ENCODE peak calls at places on chromosomes 12 and 14, in four cellular contexts. One of them, this sample, is unnamed.
A peak's percentile ranks its signal among the peaks of the same experiment; 100 is the strongest.

GRCh38 chr12:104863549-104863948 is 94.5 kb downstream of the SLC41A2 start:
- DNase-seq in Karpas-422: no peak
- DNase-seq in tibial artery: no peak
- DNase-seq in aorta: no peak
- DNase-seq in this sample: no peak

GRCh38 chr12:14256555-14257169 is 108.8 kb upstream of the ATF7IP start:
- DNase-seq in Karpas-422: peak; percentile 96
- DNase-seq in tibial artery: peak; percentile 86
- DNase-seq in aorta: peak; percentile 89
- DNase-seq in this sample: peak; percentile 75

GRCh38 chr12:25792031-25792430 is 166.5 kb upstream of the RASSF8 start:
- DNase-seq in Karpas-422: no peak
- DNase-seq in tibial artery: no peak
- DNase-seq in aorta: no peak
- DNase-seq in this sample: no peak

GRCh38 chr14:96584199-96584906 is 82.2 kb downstream of the PAPOLA start:
- DNase-seq in Karpas-422: peak; percentile 93
- DNase-seq in tibial artery: no peak
- DNase-seq in aorta: no peak
- DNase-seq in this sample: peak; percentile 12

GRCh38 chr12:30546121-30546520 is 149.5 kb downstream of the IPO8 start:
- DNase-seq in Karpas-422: no peak
- DNase-seq in tibial artery: no peak
- DNase-seq in aorta: no peak
- DNase-seq in this sample: no peak

GRCh38 chr12:92547906-92548305 is 154.9 kb upstream of the PLEKHG7 start:
- DNase-seq in Karpas-422: no peak
- DNase-seq in tibial artery: no peak
- DNase-seq in aorta: no peak
- DNase-seq in this sample: no peak

GRCh38 chr14:96410119-96410518 is 18.2 kb downstream of the AK7 start:
- DNase-seq in Karpas-422: no peak
- DNase-seq in tibial artery: no peak
- DNase-seq in aorta: no peak
- DNase-seq in this sample: no peak

GRCh38 chr14:95156765-95157194 is 549 bp downstream of the DICER1 start:
- DNase-seq in Karpas-422: peak; percentile 79
- DNase-seq in tibial artery: peak; percentile 77
- DNase-seq in aorta: peak; percentile 52
- DNase-seq in this sample: no peak

GRCh38 chr14:71179046-71179445 is 271.8 kb downstream of the PCNX1 start:
- DNase-seq in Karpas-422: no peak
- DNase-seq in tibial artery: no peak
- DNase-seq in aorta: no peak
- DNase-seq in this sample: no peak

GRCh38 chr12:84508943-84509342 is 403.7 kb downstream of the SLC6A15 start:
- DNase-seq in Karpas-422: no peak
- DNase-seq in tibial artery: no peak
- DNase-seq in aorta: no peak
- DNase-seq in this sample: no peak

GRCh38 chr12:31582155-31582554 is 8.8 kb downstream of the DENND5B start:
- DNase-seq in Karpas-422: no peak
- DNase-seq in tibial artery: no peak
- DNase-seq in aorta: no peak
- DNase-seq in this sample: no peak

GRCh38 chr12:45762185-45763110 is 32.9 kb downstream of the ARID2 start:
- DNase-seq in Karpas-422: peak; percentile 75
- DNase-seq in tibial artery: no peak
- DNase-seq in aorta: no peak
- DNase-seq in this sample: peak; percentile 18

GRCh38 chr12:27564612-27565213 is 40.7 kb downstream of the PPFIBP1 start:
- DNase-seq in Karpas-422: no peak
- DNase-seq in tibial artery: no peak
- DNase-seq in aorta: no peak
- DNase-seq in this sample: no peak

GRCh38 chr14:41668346-41668745 is 61.7 kb downstream of the LRFN5 start:
- DNase-seq in Karpas-422: no peak
- DNase-seq in tibial artery: no peak
- DNase-seq in aorta: no peak
- DNase-seq in this sample: no peak

GRCh38 chr12:67681941-67682340 is 33.4 kb downstream of the DYRK2 start:
- DNase-seq in Karpas-422: no peak
- DNase-seq in tibial artery: no peak
- DNase-seq in aorta: no peak
- DNase-seq in this sample: no peak

GRCh38 chr12:20507711-20508110 is 139.4 kb downstream of the PDE3A start:
- DNase-seq in Karpas-422: no peak
- DNase-seq in tibial artery: no peak
- DNase-seq in aorta: no peak
- DNase-seq in this sample: no peak

GRCh38 chr12:110247340-110248095 is 33.5 kb upstream of the ATP2A2 start:
- DNase-seq in Karpas-422: no peak
- DNase-seq in tibial artery: peak; percentile 74
- DNase-seq in aorta: no peak
- DNase-seq in this sample: no peak

GRCh38 chr12:110248096-110248447 is 33.0 kb upstream of the ATP2A2 start:
- DNase-seq in Karpas-422: no peak
- DNase-seq in tibial artery: no peak
- DNase-seq in aorta: peak; percentile 65
- DNase-seq in this sample: no peak

GRCh38 chr12:110244829-110245228 is 36.2 kb upstream of the ATP2A2 start:
- DNase-seq in Karpas-422: no peak
- DNase-seq in tibial artery: no peak
- DNase-seq in aorta: no peak
- DNase-seq in this sample: no peak

GRCh38 chr12:110245278-110245868 is 35.7 kb upstream of the ATP2A2 start:
- DNase-seq in Karpas-422: peak; percentile 82
- DNase-seq in tibial artery: no peak
- DNase-seq in aorta: no peak
- DNase-seq in this sample: peak; percentile 45

DNA sequence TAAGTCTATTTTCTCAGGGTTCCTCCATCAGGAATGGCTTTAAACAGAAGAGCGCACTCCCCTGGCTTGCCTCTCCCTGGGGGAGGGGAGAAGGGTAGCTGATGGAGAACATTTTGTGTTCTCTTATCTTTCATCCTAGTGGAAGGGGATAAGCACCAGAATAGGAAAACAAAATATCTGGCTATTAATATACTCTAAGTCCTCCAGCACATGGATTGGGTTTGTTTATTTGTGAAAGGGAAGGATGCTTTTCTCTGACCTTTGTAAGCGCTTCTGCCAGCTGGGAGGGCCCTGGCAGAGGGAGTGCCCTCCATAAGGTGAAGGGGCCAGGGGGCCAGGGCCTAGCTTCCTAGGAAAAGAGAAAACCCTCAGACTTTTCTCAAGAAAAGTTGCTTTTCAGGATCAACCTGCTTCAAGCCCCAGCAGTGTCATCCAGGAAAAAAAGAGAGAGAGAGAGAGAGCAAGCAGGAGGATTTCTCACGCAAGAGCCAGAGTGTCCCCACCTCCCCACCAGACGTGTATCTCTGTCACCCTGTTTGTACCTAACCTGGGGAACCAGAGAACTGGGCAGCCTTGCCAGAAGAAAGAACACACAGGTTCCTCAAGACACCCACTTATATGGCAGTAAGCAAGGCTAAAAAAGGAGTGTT is 34.2 kb upstream of the ATP2A2 start:
- DNase-seq in Karpas-422: no peak
- DNase-seq in tibial artery: no peak
- DNase-seq in aorta: no peak
- DNase-seq in this sample: no peak
- H3K27ac ChIP-seq in Karpas-422: no peak overlapping the region
- H3K27ac ChIP-seq in tibial artery: peak overlapping the region; percentile 91
- H3K27ac ChIP-seq in aorta: peak overlapping the region; percentile 36
- H3K27ac ChIP-seq in this sample: no peak overlapping the region

GRCh38 chr14:59482120-59482434 is 2.1 kb downstream of the L3HYPDH start:
- DNase-seq in Karpas-422: no peak
- DNase-seq in tibial artery: no peak
- DNase-seq in aorta: no peak
- DNase-seq in this sample: no peak
- H3K27ac ChIP-seq in Karpas-422: no peak overlapping the region
- H3K27ac ChIP-seq in tibial artery: peak overlapping the region; percentile 88
- H3K27ac ChIP-seq in aorta: peak overlapping the region; percentile 61
- H3K27ac ChIP-seq in this sample: no peak overlapping the region

DNA sequence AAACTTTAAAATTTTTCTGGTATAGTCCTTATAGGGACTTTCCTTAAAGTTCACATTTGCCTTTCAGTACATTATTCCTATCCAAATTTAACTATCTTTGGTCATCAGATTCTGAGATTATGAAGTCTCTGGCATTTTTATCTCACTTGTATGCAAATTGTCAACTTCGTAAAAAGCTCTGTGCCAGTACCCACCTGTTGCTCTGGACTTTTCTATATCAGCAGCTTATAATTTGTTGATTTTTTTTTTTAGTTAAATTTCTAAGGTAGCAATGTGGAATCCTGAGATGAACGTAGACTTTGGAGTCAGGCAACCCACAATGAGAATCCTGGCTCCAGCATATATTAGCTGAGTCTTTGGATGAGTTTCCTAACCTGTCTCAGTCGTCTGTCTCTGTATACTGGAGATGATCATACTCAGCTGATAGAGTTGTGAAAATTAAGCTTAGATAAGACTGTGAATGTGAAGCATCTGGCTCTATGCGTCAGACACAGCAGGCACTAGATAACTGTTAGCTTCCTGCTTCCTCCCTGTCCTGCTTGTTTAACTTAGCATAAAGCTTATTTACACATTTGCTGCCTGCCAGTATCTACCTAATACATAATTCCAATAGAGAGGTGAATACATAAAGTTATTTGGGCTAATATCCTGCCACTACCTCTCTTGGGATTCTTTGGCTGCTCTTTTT is 59.8 kb downstream of the MARK3 start:
- DNase-seq in Karpas-422: no peak
- DNase-seq in tibial artery: no peak
- DNase-seq in aorta: no peak
- DNase-seq in this sample: no peak
- H3K27ac ChIP-seq in Karpas-422: no peak overlapping the region
- H3K27ac ChIP-seq in tibial artery: no peak overlapping the region
- H3K27ac ChIP-seq in aorta: no peak overlapping the region
- H3K27ac ChIP-seq in this sample: no peak overlapping the region

GRCh38 chr14:69038449-69039286 is 59.6 kb upstream of the ACTN1 start:
- DNase-seq in Karpas-422: no peak
- DNase-seq in tibial artery: no peak
- DNase-seq in aorta: no peak
- DNase-seq in this sample: no peak
- H3K27ac ChIP-seq in Karpas-422: no peak overlapping the region
- H3K27ac ChIP-seq in tibial artery: peak overlapping the region; percentile 91
- H3K27ac ChIP-seq in aorta: peak overlapping the region; percentile 81
- H3K27ac ChIP-seq in this sample: no peak overlapping the region

GRCh38 chr12:57896437-57897201 is 44.7 kb upstream of the ATP23 start:
- DNase-seq in Karpas-422: no peak
- DNase-seq in tibial artery: peak; percentile 91
- DNase-seq in aorta: peak; percentile 88
- DNase-seq in this sample: no peak

GRCh38 chr12:57896139-57896436 is 45.3 kb upstream of the ATP23 start:
- DNase-seq in Karpas-422: no peak
- DNase-seq in tibial artery: no peak
- DNase-seq in aorta: no peak
- DNase-seq in this sample: no peak

GRCh38 chr12:57898308-57898970 is 42.9 kb upstream of the ATP23 start:
- DNase-seq in Karpas-422: no peak
- DNase-seq in tibial artery: no peak
- DNase-seq in aorta: no peak
- DNase-seq in this sample: peak; percentile 45

GRCh38 chr12:57899010-57899662 is 42.2 kb upstream of the ATP23 start:
- DNase-seq in Karpas-422: peak; percentile 51
- DNase-seq in tibial artery: peak; percentile 82
- DNase-seq in aorta: peak; percentile 81
- DNase-seq in this sample: no peak

DNA sequence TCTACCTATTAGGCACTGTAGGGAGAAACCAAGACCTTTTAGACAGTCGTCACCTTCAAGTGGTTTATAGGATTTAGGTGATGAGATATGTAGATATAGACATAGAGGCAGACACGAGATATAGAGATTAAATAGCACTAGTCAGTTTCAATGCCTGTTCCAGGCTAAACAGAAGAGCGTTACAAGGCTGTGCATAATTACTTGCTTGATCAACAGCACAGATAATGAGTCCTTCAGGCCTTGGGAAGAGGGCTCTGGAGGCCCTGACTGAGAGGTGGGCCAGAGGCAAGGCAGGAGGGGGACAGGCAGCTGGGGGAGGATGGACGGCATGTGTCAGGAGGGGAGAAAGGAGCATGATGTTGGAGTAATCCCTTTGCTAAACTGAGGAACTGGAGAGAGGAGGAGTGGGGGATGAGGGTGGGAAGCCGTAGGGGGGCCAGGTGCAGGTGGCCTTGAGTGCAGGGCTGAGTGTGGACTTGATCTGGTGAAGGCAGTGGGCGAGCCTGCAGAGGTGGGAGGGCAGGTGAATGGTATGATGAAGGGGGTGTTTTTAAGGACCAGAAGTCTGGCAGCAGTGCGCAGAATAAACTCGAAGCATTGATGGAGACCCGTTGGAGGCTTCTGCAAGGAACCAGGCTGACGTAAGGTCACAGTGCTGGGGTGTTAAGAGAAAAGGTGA is 43.9 kb upstream of the ATP23 start:
- DNase-seq in Karpas-422: no peak
- DNase-seq in tibial artery: no peak
- DNase-seq in aorta: no peak
- DNase-seq in this sample: no peak
- H3K27ac ChIP-seq in Karpas-422: no peak overlapping the region
- H3K27ac ChIP-seq in tibial artery: peak overlapping the region; percentile 97
- H3K27ac ChIP-seq in aorta: peak overlapping the region; percentile 77
- H3K27ac ChIP-seq in this sample: no peak overlapping the region

GRCh38 chr14:22800356-22800755 is 14.9 kb downstream of the SLC7A7 start:
- DNase-seq in Karpas-422: no peak
- DNase-seq in tibial artery: no peak
- DNase-seq in aorta: no peak
- DNase-seq in this sample: peak; percentile 40
- H3K27ac ChIP-seq in Karpas-422: no peak overlapping the region
- H3K27ac ChIP-seq in tibial artery: no peak overlapping the region
- H3K27ac ChIP-seq in aorta: no peak overlapping the region
- H3K27ac ChIP-seq in this sample: peak overlapping the region; percentile 40

GRCh38 chr14:21089877-21090193 is 8.6 kb downstream of the ZNF219 start:
- DNase-seq in Karpas-422: no peak
- DNase-seq in tibial artery: no peak
- DNase-seq in aorta: no peak
- DNase-seq in this sample: no peak

GRCh38 chr14:21088687-21089086 is 9.8 kb downstream of the ZNF219 start:
- DNase-seq in Karpas-422: no peak
- DNase-seq in tibial artery: no peak
- DNase-seq in aorta: no peak
- DNase-seq in this sample: no peak

GRCh38 chr14:21090194-21090939 is 8.1 kb downstream of the ZNF219 start:
- DNase-seq in Karpas-422: peak; percentile 66
- DNase-seq in tibial artery: peak; percentile 69
- DNase-seq in aorta: peak; percentile 54
- DNase-seq in this sample: no peak

GRCh38 chr14:21087294-21088091 is 11.0 kb downstream of the ZNF219 start:
- DNase-seq in Karpas-422: peak; percentile 84
- DNase-seq in tibial artery: no peak
- DNase-seq in aorta: peak; percentile 66
- DNase-seq in this sample: peak; percentile 90

GRCh38 chr14:21089271-21089670 is 9.2 kb downstream of the ZNF219 start:
- DNase-seq in Karpas-422: no peak
- DNase-seq in tibial artery: no peak
- DNase-seq in aorta: no peak
- DNase-seq in this sample: no peak
- H3K27ac ChIP-seq in Karpas-422: no peak overlapping the region
- H3K27ac ChIP-seq in tibial artery: no peak overlapping the region
- H3K27ac ChIP-seq in aorta: no peak overlapping the region
- H3K27ac ChIP-seq in this sample: no peak overlapping the region

This sample was measured in HL-60.